ENCODE peak calls at places on chromosomes 6 and 20, in six cellular contexts. D is heart right ventricle, U is pancreas, W is fibroblast of lung, L is sigmoid colon, B is HepG2. E is an unnamed sample.

GRCh38 chr20:45919951-45920794 is 8.2 kb upstream of the PLTP start:
- DNase-seq in B (no peak), W (peak), L (no peak), D (peak), U (no peak), E (no peak)

GRCh38 chr6:44012078-44012493 is 115.2 kb downstream of the MRPL14 start:
- DNase-seq in B (no peak), D (no peak), L (peak), U (no peak), W (peak), E (no peak)

GRCh38 chr6:158818580-158819212 is 472 bp downstream of the EZR start:
- DNase-seq in L (peak), B (peak), U (peak), W (peak), D (peak), E (peak)

GRCh38 chr6:170435766-170436165 is 117.3 kb downstream of the PSMB1 start:
- DNase-seq in L (no peak), W (no peak), U (no peak), B (no peak), D (no peak), E (peak)

GRCh38 chr6:28802417-28803336 is 121.1 kb downstream of the TRIM27 start:
- DNase-seq in D (no peak), W (peak), U (no peak), B (peak), L (no peak), E (peak)

GRCh38 chr6:57173886-57174510 is 1.9 kb downstream of the BAG2 start:
- DNase-seq in L (no peak), B (peak), W (peak), D (no peak), U (no peak), E (peak)

GRCh38 chr20:15012551-15012950 is 675.1 kb upstream of the FLRT3 start:
- DNase-seq in U (no peak), W (no peak), B (no peak), D (no peak), L (no peak), E (no peak)

GRCh38 chr6:160853946-160854345 is 137.6 kb upstream of the MAP3K4 start:
- DNase-seq in B (no peak), L (no peak), D (no peak), U (no peak), W (no peak), E (no peak)

GRCh38 chr6:169445661-169446581 is 192.3 kb upstream of the THBS2 start:
- DNase-seq in D (no peak), L (no peak), U (no peak), B (no peak), W (no peak), E (peak)

GRCh38 chr6:33429745-33430042 is 9.8 kb downstream of the SYNGAP1 start:
- DNase-seq in L (no peak), D (no peak), W (no peak), U (no peak), B (no peak), E (no peak)

GRCh38 chr20:31842471-31843157 is 2.8 kb downstream of the FOXS1 start:
- DNase-seq in W (peak), D (peak), B (no peak), L (peak), U (no peak), E (peak)

GRCh38 chr6:40419881-40420705 is 167.1 kb downstream of the LRFN2 start:
- DNase-seq in D (no peak), W (no peak), L (no peak), U (no peak), B (no peak), E (no peak)

GRCh38 chr6:99521557-99522286 is 6.5 kb upstream of the USP45 start:
- DNase-seq in U (no peak), B (peak), L (peak), D (no peak), W (peak), E (no peak)

GRCh38 chr20:24955045-24955444 is 6.0 kb downstream of the CST7 start:
- DNase-seq in W (no peak), U (no peak), L (peak), D (no peak), B (no peak), E (peak)

GRCh38 chr20:15319444-15319843 is 982.0 kb upstream of the FLRT3 start:
- DNase-seq in W (no peak), B (no peak), L (no peak), U (no peak), D (no peak), E (no peak)

GRCh38 chr6:113350521-113350920 is 506.6 kb upstream of the MARCKS start:
- DNase-seq in L (no peak), U (no peak), D (no peak), B (no peak), W (peak), E (no peak)

GRCh38 chr6:145148392-145149175 is 586.7 kb downstream of the EPM2A start:
- DNase-seq in L (no peak), B (peak), U (peak), W (peak), D (peak), E (no peak)

GRCh38 chr6:107331409-107332386 is 127.7 kb downstream of the PDSS2 start:
- DNase-seq in B (peak), U (no peak), L (no peak), D (no peak), W (peak), E (no peak)

GRCh38 chr6:85747654-85748053 is 105.0 kb upstream of the SYNCRIP start:
- DNase-seq in B (peak), U (no peak), W (peak), L (no peak), D (no peak), E (no peak)

GRCh38 chr6:82246802-82247633 is 526 bp downstream of the IBTK start:
- DNase-seq in D (peak), W (peak), B (peak), U (peak), L (peak), E (no peak)

GRCh38 chr6:155418017-155418749 is 37.5 kb downstream of the NOX3 start:
- DNase-seq in W (peak), U (no peak), L (no peak), B (no peak), D (peak), E (peak)

GRCh38 chr20:51563141-51563596 is 20.6 kb upstream of the NFATC2 start:
- DNase-seq in D (no peak), L (no peak), W (no peak), U (no peak), B (no peak), E (no peak)

GRCh38 chr6:37483917-37484785 is 15.5 kb downstream of the CCDC167 start:
- DNase-seq in B (peak), D (peak), L (no peak), U (no peak), W (peak), E (peak)

GRCh38 chr20:19911810-19912382 is 105.3 kb upstream of the NAA20 start:
- DNase-seq in U (no peak), D (no peak), W (no peak), L (no peak), B (no peak), E (no peak)

GRCh38 chr6:36615018-36615761 is 21.0 kb downstream of the SRSF3 start:
- DNase-seq in L (peak), B (peak), D (no peak), U (peak), W (peak), E (peak)

GRCh38 chr6:70298070-70298469 is 4.8 kb downstream of the COL9A1 start:
- DNase-seq in U (no peak), L (no peak), W (no peak), B (no peak), D (no peak), E (no peak)
- H3K4me3 ChIP-seq in U (no peak), L (no peak), W (no peak), B (no peak), D (no peak), E (no peak)

GRCh38 chr6:110357298-110357695 is 852 bp downstream of the METTL24 start:
- DNase-seq in D (no peak), W (no peak), L (peak), B (no peak), U (no peak), E (peak)

GRCh38 chr6:110355031-110355430 is 3.1 kb downstream of the METTL24 start:
- DNase-seq in U (no peak), W (no peak), D (no peak), L (no peak), B (no peak), E (no peak)

GRCh38 chr6:110357696-110358535 is at the start of gene METTL24:
- DNase-seq in D (no peak), W (no peak), L (no peak), U (peak), B (no peak), E (peak)

GRCh38 chr6:110355727-110356126 is 2.4 kb downstream of the METTL24 start:
- DNase-seq in U (no peak), W (no peak), B (no peak), D (no peak), L (no peak), E (peak)

GRCh38 chr6:110356778-110357177 is 1.4 kb downstream of the METTL24 start:
- DNase-seq in U (no peak), B (no peak), L (peak), W (no peak), D (no peak), E (no peak)
- H3K4me3 ChIP-seq in U (no peak), B (no peak), L (peak), W (no peak), D (no peak), E (no peak)

DNA sequence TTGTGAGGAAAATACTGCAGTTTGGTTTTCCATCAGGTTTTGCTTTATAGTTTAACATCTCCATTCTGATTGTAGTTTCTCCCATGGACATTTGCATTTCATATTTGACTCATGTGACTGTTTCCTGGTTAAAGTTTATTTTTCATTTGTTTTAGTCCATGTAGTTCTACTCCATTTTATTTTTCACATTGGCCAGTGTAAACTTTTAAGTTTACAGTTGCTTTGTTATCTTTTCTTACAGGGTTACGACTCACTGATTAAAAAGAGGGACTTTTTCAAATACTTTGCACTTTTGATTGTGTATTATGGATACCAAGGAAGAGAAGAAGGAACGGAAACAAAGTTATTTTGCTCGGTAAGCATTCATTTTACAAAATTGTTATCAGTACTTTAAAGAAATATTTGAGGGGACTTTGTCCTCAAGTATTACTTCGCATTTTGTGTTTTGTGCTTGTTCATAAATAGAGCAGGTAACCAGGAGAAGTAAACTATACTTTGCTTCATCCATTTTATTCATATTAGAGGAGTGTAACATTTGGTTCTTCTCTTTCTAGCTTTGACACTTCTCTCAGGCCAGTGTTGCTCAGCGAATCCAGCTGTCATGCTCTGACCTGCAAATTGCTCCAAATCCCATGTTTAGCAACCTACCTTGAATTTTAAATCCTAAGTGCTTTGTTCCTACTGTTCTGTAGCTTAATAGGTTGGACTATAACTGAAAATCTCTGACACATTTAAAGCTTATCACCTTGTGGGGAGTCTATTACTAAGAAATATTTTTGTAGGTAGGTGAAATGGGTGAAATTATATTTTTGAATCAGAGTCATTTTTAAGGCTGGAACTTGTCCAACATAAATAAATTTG is 24.5 kb downstream of the NCOA7 start:
- DNase-seq in L (no peak), D (no peak), B (no peak), U (no peak), W (no peak), E (no peak)
- H3K4me3 ChIP-seq in L (no peak), D (no peak), B (no peak), U (no peak), W (peak), E (no peak)

GRCh38 chr6:41643899-41644269 is 5.6 kb downstream of the MDFI start:
- DNase-seq in B (no peak), D (no peak), L (no peak), W (no peak), U (no peak), E (no peak)
- H3K4me3 ChIP-seq in B (no peak), D (no peak), L (no peak), W (no peak), U (no peak), E (no peak)

GRCh38 chr20:56417402-56417801 is 5.3 kb downstream of the CASS4 start:
- DNase-seq in L (no peak), U (no peak), D (no peak), W (no peak), B (no peak), E (no peak)
- H3K4me3 ChIP-seq in L (no peak), U (no peak), D (no peak), W (no peak), B (no peak), E (no peak)

GRCh38 chr6:146544783-146545182 is 1.1 kb downstream of the RAB32 start:
- DNase-seq in U (no peak), W (peak), D (no peak), L (peak), B (no peak), E (no peak)

GRCh38 chr6:146545608-146546007 is 2.0 kb downstream of the RAB32 start:
- DNase-seq in D (no peak), L (no peak), U (no peak), B (no peak), W (peak), E (no peak)

GRCh38 chr6:146542881-146543210 is 787 bp upstream of the RAB32 start:
- DNase-seq in L (no peak), D (no peak), W (no peak), U (no peak), B (no peak), E (no peak)

GRCh38 chr6:146543211-146543939 is at the start of gene RAB32:
- DNase-seq in L (peak), W (peak), B (peak), U (peak), D (peak), E (peak)

GRCh38 chr6:146543940-146544661 is 468 bp downstream of the RAB32 start:
- DNase-seq in L (peak), U (peak), B (peak), D (peak), W (peak), E (peak)
- H3K4me3 ChIP-seq in L (peak), U (peak), B (peak), D (peak), W (peak), E (peak)